ENCODE peak calls at places on chromosomes 7 and 10, in five cellular contexts. I is CD8-positive, alpha-beta T cell; Y is colonic mucosa; U is GM23338; A is upper lobe of right lung. N is an unnamed sample.

GRCh38 chr7:79452495-79453265 is 787 bp downstream of the MAGI2 start:
- DNase-seq in I (no peak), Y (peak; percentile 20), A (peak; percentile 67), U (peak; percentile 39), N (no peak)

GRCh38 chr10:35422236-35422635 is 85.9 kb downstream of the CCNY start:
- DNase-seq in A (no peak), U (no peak), Y (no peak), I (no peak), N (no peak)

GRCh38 chr10:58813573-58813972 is 300.9 kb downstream of the BICC1 start:
- DNase-seq in A (no peak), Y (no peak), I (no peak), U (no peak), N (no peak)

GRCh38 chr10:107924458-107924857 is 760.0 kb upstream of the SORCS1 start:
- DNase-seq in Y (no peak), I (no peak), A (no peak), U (no peak), N (no peak)

GRCh38 chr7:25731035-25731880 is 420.7 kb upstream of the NFE2L3 start:
- DNase-seq in I (no peak), U (no peak), A (no peak), Y (no peak), N (no peak)

GRCh38 chr10:124223001-124223710 is 129.8 kb upstream of the CHST15 start:
- DNase-seq in U (no peak), Y (no peak), A (no peak), I (no peak), N (no peak)

GRCh38 chr10:120392245-120392644 is 64.8 kb upstream of the PLPP4 start:
- DNase-seq in I (no peak), A (no peak), U (no peak), Y (no peak), N (no peak)

GRCh38 chr10:48526371-48526821 is 78.5 kb downstream of the ARHGAP22 start:
- DNase-seq in A (no peak), Y (no peak), I (no peak), U (no peak), N (no peak)

GRCh38 chr7:139960158-139960557 is 102.6 kb downstream of the PARP12 start:
- DNase-seq in U (no peak), Y (no peak), A (no peak), I (no peak), N (no peak)

GRCh38 chr7:68206946-68207485 is 1210.4 kb downstream of the TYW1 start:
- DNase-seq in U (no peak), A (no peak), Y (no peak), I (no peak), N (no peak)

GRCh38 chr7:836429-836828 is 4.2 kb downstream of the SUN1 start:
- DNase-seq in I (no peak), A (no peak), Y (no peak), U (peak; percentile 37), N (no peak)

GRCh38 chr10:63883861-63884260 is 362.7 kb downstream of the REEP3 start:
- DNase-seq in I (no peak), Y (no peak), A (no peak), U (no peak), N (no peak)

GRCh38 chr10:63547628-63548356 is 26.6 kb downstream of the REEP3 start:
- DNase-seq in U (no peak), Y (no peak), A (no peak), I (no peak), N (no peak)

GRCh38 chr7:67631496-67631895 is 634.9 kb downstream of the TYW1 start:
- DNase-seq in A (no peak), Y (no peak), I (no peak), U (no peak), N (no peak)

GRCh38 chr7:70700055-70700934 is 431.6 kb upstream of the GALNT17 start:
- DNase-seq in A (no peak), U (peak; percentile 72), Y (no peak), I (no peak), N (no peak)

GRCh38 chr10:68489919-68490318 is 18.1 kb upstream of the DNA2 start:
- DNase-seq in I (no peak), Y (no peak), U (no peak), A (no peak), N (no peak)

GRCh38 chr7:40866601-40867000 is 731.8 kb downstream of the SUGCT start:
- DNase-seq in A (no peak), I (no peak), Y (no peak), U (peak; percentile 29), N (no peak)

GRCh38 chr10:124341768-124342135 is 77.0 kb downstream of the OAT start:
- DNase-seq in I (no peak), A (no peak), Y (no peak), U (no peak), N (no peak)

GRCh38 chr7:96915029-96915428 is 90.3 kb upstream of the DLX6 start:
- DNase-seq in A (no peak), U (no peak), I (no peak), Y (no peak), N (no peak)

GRCh38 chr7:29442146-29442545 is 121.5 kb upstream of the PRR15 start:
- DNase-seq in U (peak; percentile 68), I (no peak), A (no peak), Y (no peak), N (no peak)

GRCh38 chr10:21141946-21142345 is 244.8 kb upstream of the NEBL start:
- DNase-seq in A (no peak), Y (no peak), U (no peak), I (no peak), N (no peak)

GRCh38 chr7:96354881-96355280 is 33.0 kb upstream of the SLC25A13 start:
- DNase-seq in U (no peak), A (no peak), Y (no peak), I (no peak), N (no peak)

GRCh38 chr10:103845983-103846382 is 9.4 kb downstream of the SH3PXD2A start:
- DNase-seq in Y (peak; percentile 73), A (no peak), U (no peak), I (peak; percentile 35), N (no peak)

GRCh38 chr10:29621161-29621560 is 13.6 kb downstream of the SVIL start:
- DNase-seq in I (no peak), U (peak; percentile 37), Y (no peak), A (no peak), N (no peak)

GRCh38 chr7:93359520-93360198 is 127.5 kb downstream of the VPS50 start:
- DNase-seq in Y (no peak), U (no peak), I (no peak), A (no peak), N (no peak)

GRCh38 chr10:115772606-115773005 is 500.4 kb downstream of the GFRA1 start:
- DNase-seq in U (no peak), I (no peak), A (no peak), Y (no peak), N (no peak)

GRCh38 chr10:34698979-34699378 is 116.1 kb downstream of the PARD3 start:
- DNase-seq in Y (no peak), U (no peak), I (no peak), A (no peak), N (no peak)

GRCh38 chr7:158778476-158778875 is 50.8 kb downstream of the ESYT2 start:
- DNase-seq in A (no peak), U (no peak), Y (no peak), I (no peak), N (no peak)
- H3K4me3 ChIP-seq in A (no peak overlapping the region), U (no peak overlapping the region), Y (no peak overlapping the region), I (no peak overlapping the region), N (no peak overlapping the region)

GRCh38 chr10:100009283-100009792 is 409 bp downstream of the DNMBP start:
- DNase-seq in I (no peak), A (peak; percentile 65), U (no peak), Y (peak; percentile 70), N (no peak)
- TF ChIP-seq CTCF in I (no peak), A (peak; percentile 40), U (peak; percentile 38), Y (peak; percentile 18), N (peak; percentile 52)

DNA sequence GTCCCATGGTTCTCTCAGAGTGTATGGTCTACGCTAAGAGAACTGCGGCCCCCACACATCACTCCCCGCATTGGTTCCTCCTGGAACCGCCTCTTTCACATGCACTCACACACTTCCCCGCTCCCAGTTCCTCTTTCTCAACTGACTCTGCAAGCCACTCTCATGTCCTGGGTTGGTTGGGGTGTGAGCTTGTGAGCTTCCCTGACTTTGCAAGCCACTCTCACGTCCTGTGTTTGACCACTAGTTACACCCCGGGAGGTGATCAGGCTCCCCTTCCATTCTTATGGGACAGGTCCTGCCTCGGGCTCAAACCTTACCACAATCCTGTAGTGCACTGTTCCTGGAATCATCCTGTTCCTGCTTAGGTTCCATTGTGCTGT is 105.0 kb downstream of the TRIM24 start:
- DNase-seq in Y (no peak), A (no peak), I (no peak), U (no peak), N (peak; percentile 1)
- H3K36me3 ChIP-seq in Y (peaks cover 3% of the 10 kb centered on the region), A (peaks cover 55% of the 10 kb centered on the region), I (peaks cover 11% of the 10 kb centered on the region), U (peaks cover 92% of the 10 kb centered on the region), N (peaks cover 5% of the 10 kb centered on the region)

GRCh38 chr10:49552277-49552676 is 13.4 kb upstream of the ERCC6 start:
- DNase-seq in Y (no peak), I (no peak), A (no peak), U (no peak), N (no peak)
- H3K4me3 ChIP-seq in Y (no peak overlapping the region), I (no peak overlapping the region), A (no peak overlapping the region), U (no peak overlapping the region), N (no peak overlapping the region)

GRCh38 chr7:129952164-129952652 is 552 bp downstream of the UBE2H start:
- DNase-seq in A (peak; percentile 81), U (peak; percentile 47), I (no peak), Y (peak; percentile 66), N (peak; percentile 69)
- TF ChIP-seq CTCF in A (no peak), U (no peak), I (no peak), Y (no peak), N (peak; percentile 12)

DNA sequence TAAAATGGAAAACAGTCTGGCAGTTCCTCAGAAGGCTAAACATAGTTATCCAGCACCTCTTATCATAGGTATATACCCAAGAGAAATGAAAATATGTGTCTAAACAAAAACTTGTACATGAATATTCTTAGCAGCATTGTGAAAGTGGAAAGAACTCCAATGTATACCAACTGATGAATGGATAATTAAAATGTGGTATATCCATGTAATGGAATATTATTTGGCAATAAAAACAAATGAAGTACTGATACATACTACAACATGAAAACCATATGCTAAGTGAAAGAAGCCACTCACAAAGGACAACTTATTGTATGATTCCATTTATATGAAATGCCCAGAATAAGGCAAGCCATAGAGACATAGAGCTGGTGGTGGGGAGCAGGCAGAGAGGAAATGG is 32.2 kb upstream of the NAMPT start:
- DNase-seq in A (no peak), Y (no peak), U (no peak), I (no peak), N (no peak)
- H3K36me3 ChIP-seq in A (no peaks in the 10 kb centered on the region), Y (no peaks in the 10 kb centered on the region), U (no peaks in the 10 kb centered on the region), I (no peaks in the 10 kb centered on the region), N (no peaks in the 10 kb centered on the region)

DNA sequence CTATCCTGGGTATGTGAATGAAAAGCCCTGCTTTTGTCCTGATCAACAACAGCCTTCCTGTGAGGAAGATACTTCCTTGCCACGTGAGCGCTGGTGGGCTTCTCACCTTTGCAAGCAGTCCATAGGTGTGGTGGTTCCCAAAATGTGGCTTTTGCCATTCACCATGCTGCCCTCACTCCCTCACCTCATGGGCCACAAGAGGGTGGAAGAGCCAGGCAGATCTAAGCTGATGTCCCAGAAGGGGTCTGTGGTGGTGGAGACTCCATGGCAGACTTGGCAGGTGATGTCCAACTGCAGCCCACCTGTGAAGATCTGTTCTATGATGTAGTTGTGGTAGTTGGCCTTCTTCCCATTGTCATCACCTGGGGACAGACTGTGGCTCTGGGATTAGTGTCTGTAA is 147.4 kb downstream of the BBS9 start:
- DNase-seq in A (no peak), U (no peak), Y (no peak), I (no peak), N (no peak)
- H3K4me3 ChIP-seq in A (no peak overlapping the region), U (no peak overlapping the region), Y (no peak overlapping the region), I (no peak overlapping the region), N (no peak overlapping the region)

GRCh38 chr10:3741688-3742461 is 43.1 kb downstream of the KLF6 start:
- DNase-seq in I (no peak), U (no peak), Y (no peak), A (no peak), N (no peak)
- TF ChIP-seq CTCF in I (no peak), U (no peak), Y (no peak), A (no peak), N (no peak)